ENCODE peak calls at places on chromosomes 3 and 15, in seven cellular contexts. R is endothelial cell; P is activated naive CD4-positive, alpha-beta T cell treated with anti-CD3 and anti-CD28 coated beads, Interleukin-2, amount 10 ng/mL, durations not matched to agents 7 days and 5 days; E is stimulated activated CD4-positive, alpha-beta T cell treated with anti-CD3 and anti-CD28 coated beads, TNF-alpha, amount 100 ng/mL, for 1 hour; D is activated B cell treated with CpG ODN at 0.5 μM for 24 hours; A is body of pancreas; U is renal cortical epithelial cell. M is an unnamed sample.
A peak's percentile ranks its signal among the peaks of the same experiment; 100 is the strongest.

GRCh38 chr15:71802770-71803169 is 7.6 kb upstream of the NR2E3 start:
- DNase-seq in R (peak; percentile 69), P (peak; percentile 64), E (no peak), D (no peak), A (peak; percentile 59), U (no peak), M (peak; percentile 38)

GRCh38 chr3:133937061-133937686 is 41.5 kb upstream of the RAB6B start:
- DNase-seq in R (no peak), P (no peak), E (no peak), D (no peak), A (no peak), U (no peak), M (peak; percentile 1)

GRCh38 chr3:151998744-151999143 is 125.3 kb downstream of the SUCNR1 start:
- DNase-seq in R (no peak), P (no peak), E (no peak), D (no peak), A (no peak), U (no peak), M (no peak)

GRCh38 chr3:152269423-152270144 is 855 bp downstream of the MBNL1 start:
- DNase-seq in R (no peak), P (peak; percentile 59), E (no peak), D (no peak), A (peak; percentile 52), U (peak; percentile 81), M (peak; percentile 81)

GRCh38 chr3:156614642-156615511 is 59.5 kb upstream of the TIPARP start:
- DNase-seq in R (no peak), P (no peak), E (no peak), D (no peak), A (no peak), U (peak; percentile 92), M (no peak)

GRCh38 chr3:15500107-15500724 is 21.3 kb downstream of the COLQ start:
- DNase-seq in R (no peak), P (no peak), E (no peak), D (no peak), A (no peak), U (no peak), M (no peak)

GRCh38 chr3:184491011-184491576 is 70.5 kb upstream of the EPHB3 start:
- DNase-seq in R (no peak), P (no peak), E (no peak), D (no peak), A (no peak), U (peak; percentile 83), M (no peak)

GRCh38 chr3:35070088-35070487 is 569.2 kb upstream of the ARPP21 start:
- DNase-seq in R (no peak), P (no peak), E (no peak), D (no peak), A (no peak), U (no peak), M (no peak)

GRCh38 chr3:41141431-41142164 is 57.7 kb upstream of the CTNNB1 start:
- DNase-seq in R (no peak), P (no peak), E (no peak), D (no peak), A (no peak), U (no peak), M (no peak)

GRCh38 chr15:28900041-28900891 is 14.5 kb downstream of the APBA2 start:
- DNase-seq in R (no peak), P (no peak), E (no peak), D (no peak), A (no peak), U (no peak), M (no peak)

M was measured in adrenal gland.